ENCODE peak calls at places on chromosomes 13 and 19, in eight cellular contexts. C is tibial nerve; T is NCI-H510A treated with DMSO at 0.1 percent for 48 hours; F is stimulated activated naive B cell treated with anti-CD40 and anti-IgM and Interleukin-4, amounts not matched to agents 10 μg/mL and 1 μg/mL and 100 μg/mL, for 72 hours; R is EL; Z is breast epithelium; O is testis; H is KG1. J is an unnamed sample.

GRCh38 chr19:17076539-17076919 is 952 bp downstream of the MYO9B start:
- DNase-seq in C (no peak), T (no peak), F (no peak), R (peak), Z (no peak), O (no peak), H (no peak), J (peak)

GRCh38 chr13:114146629-114147028 is 14.2 kb upstream of the RASA3 start:
- DNase-seq in C (no peak), T (peak), F (peak), R (no peak), Z (no peak), O (no peak), H (no peak), J (no peak)

GRCh38 chr19:42350417-42350816 is 25.0 kb downstream of the MEGF8 start:
- DNase-seq in C (no peak), T (no peak), F (no peak), R (no peak), Z (no peak), O (no peak), H (no peak), J (no peak)

GRCh38 chr13:91304740-91305139 is 42.7 kb upstream of the MIR17HG start:
- DNase-seq in C (no peak), T (no peak), F (no peak), R (no peak), Z (no peak), O (no peak), H (no peak), J (no peak)

GRCh38 chr13:112992931-112993700 is 24.1 kb downstream of the MCF2L start:
- DNase-seq in C (no peak), T (no peak), F (no peak), R (no peak), Z (no peak), O (no peak), H (no peak), J (peak)

GRCh38 chr13:113965968-113966884 is 7.7 kb downstream of the C13orf46 start:
- DNase-seq in C (no peak), T (no peak), F (no peak), R (no peak), Z (no peak), O (no peak), H (no peak), J (no peak)

GRCh38 chr13:54162069-54162468 is 1133.5 kb downstream of the OLFM4 start:
- DNase-seq in C (no peak), T (no peak), F (no peak), R (no peak), Z (no peak), O (no peak), H (no peak), J (no peak)

GRCh38 chr13:43405457-43405856 is 381.3 kb downstream of the ENOX1 start:
- DNase-seq in C (no peak), T (no peak), F (no peak), R (peak), Z (no peak), O (no peak), H (no peak), J (no peak)

GRCh38 chr19:17419154-17419490 is 725 bp upstream of the MVB12A start:
- DNase-seq in C (no peak), T (no peak), F (no peak), R (peak), Z (no peak), O (no peak), H (no peak), J (no peak)

GRCh38 chr13:48580185-48580803 is 47.4 kb upstream of the RCBTB2 start:
- DNase-seq in C (peak), T (no peak), F (peak), R (peak), Z (peak), O (peak), H (peak), J (peak)

GRCh38 chr19:54153731-54154326 is 5.7 kb downstream of the LENG1 start:
- DNase-seq in C (no peak), T (no peak), F (no peak), R (no peak), Z (no peak), O (no peak), H (no peak), J (peak)

GRCh38 chr13:110435331-110435730 is 126.2 kb downstream of the RAB20 start:
- DNase-seq in C (no peak), T (no peak), F (no peak), R (no peak), Z (no peak), O (no peak), H (no peak), J (no peak)

GRCh38 chr19:55247621-55248099 is 11.2 kb downstream of the PPP6R1 start:
- DNase-seq in C (no peak), T (no peak), F (no peak), R (peak), Z (peak), O (no peak), H (no peak), J (no peak)

GRCh38 chr13:18954254-18954653 is 227.4 kb downstream of the TUBA3C start:
- DNase-seq in C (no peak), T (no peak), F (no peak), R (no peak), Z (no peak), O (no peak), H (no peak), J (no peak)

GRCh38 chr13:99809931-99810330 is 161.6 kb downstream of the ZIC5 start:
- DNase-seq in C (no peak), T (no peak), F (no peak), R (no peak), Z (no peak), O (no peak), H (no peak), J (no peak)

GRCh38 chr13:97130201-97130600 is 91.9 kb upstream of the MBNL2 start:
- DNase-seq in C (no peak), T (no peak), F (no peak), R (no peak), Z (no peak), O (no peak), H (no peak), J (no peak)

GRCh38 chr13:64052526-64052925 is 2636.9 kb upstream of the PCDH20 start:
- DNase-seq in C (no peak), T (no peak), F (no peak), R (peak), Z (no peak), O (no peak), H (no peak), J (no peak)

GRCh38 chr13:90974249-90974954 is 373.1 kb upstream of the MIR17HG start:
- DNase-seq in C (no peak), T (no peak), F (no peak), R (no peak), Z (no peak), O (no peak), H (no peak), J (no peak)

GRCh38 chr13:31775686-31776085 is 36.4 kb downstream of the RXFP2 start:
- DNase-seq in C (peak), T (no peak), F (no peak), R (no peak), Z (no peak), O (peak), H (no peak), J (no peak)

GRCh38 chr13:95391325-95391724 is 90.1 kb upstream of the ABCC4 start:
- DNase-seq in C (no peak), T (no peak), F (no peak), R (no peak), Z (no peak), O (no peak), H (no peak), J (no peak)

GRCh38 chr13:50366488-50367174 is 351.4 kb downstream of the KCNRG start:
- DNase-seq in C (no peak), T (peak), F (peak), R (no peak), Z (no peak), O (no peak), H (no peak), J (no peak)

GRCh38 chr13:113528101-113528797 is 37.7 kb upstream of the DCUN1D2 start:
- DNase-seq in C (no peak), T (peak), F (no peak), R (no peak), Z (peak), O (no peak), H (no peak), J (no peak)

GRCh38 chr13:33677215-33677614 is 140.7 kb upstream of the RFC3 start:
- DNase-seq in C (no peak), T (peak), F (no peak), R (no peak), Z (no peak), O (no peak), H (no peak), J (no peak)

GRCh38 chr19:2544576-2545415 is 68.9 kb downstream of the GADD45B start:
- DNase-seq in C (no peak), T (no peak), F (peak), R (no peak), Z (no peak), O (no peak), H (no peak), J (no peak)

GRCh38 chr19:12841094-12841493 is 2.8 kb downstream of the MAST1 start:
- DNase-seq in C (no peak), T (no peak), F (no peak), R (peak), Z (no peak), O (peak), H (no peak), J (peak)

GRCh38 chr19:18300930-18301717 is 19.7 kb upstream of the JUND start:
- DNase-seq in C (peak), T (no peak), F (no peak), R (peak), Z (no peak), O (no peak), H (no peak), J (no peak)

GRCh38 chr13:102183509-102184182 is 218.2 kb downstream of the FGF14 start:
- DNase-seq in C (no peak), T (no peak), F (no peak), R (no peak), Z (no peak), O (no peak), H (no peak), J (peak)

GRCh38 chr19:2391118-2391725 is 31.2 kb downstream of the TMPRSS9 start:
- DNase-seq in C (peak), T (peak), F (peak), R (peak), Z (no peak), O (peak), H (peak), J (peak)

GRCh38 chr13:20828540-20829364 is 55.0 kb upstream of the EEF1AKMT1 start:
- DNase-seq in C (peak), T (peak), F (peak), R (peak), Z (no peak), O (no peak), H (peak), J (peak)

GRCh38 chr19:54967611-54968010 is 1.4 kb downstream of the NLRP2 start:
- DNase-seq in C (no peak), T (no peak), F (no peak), R (no peak), Z (no peak), O (no peak), H (no peak), J (no peak)

GRCh38 chr19:44515907-44516306 is 13.6 kb downstream of the CEACAM20 start:
- DNase-seq in C (no peak), T (no peak), F (no peak), R (no peak), Z (no peak), O (no peak), H (no peak), J (no peak)

GRCh38 chr13:111131610-111132009 is 16.5 kb downstream of the ARHGEF7 start:
- DNase-seq in C (no peak), T (no peak), F (no peak), R (no peak), Z (no peak), O (no peak), H (no peak), J (no peak)

GRCh38 chr13:76696370-76696769 is 189.8 kb downstream of the KCTD12 start:
- DNase-seq in C (no peak), T (no peak), F (no peak), R (no peak), Z (no peak), O (no peak), H (no peak), J (no peak)

GRCh38 chr13:38141792-38142191 is 207.9 kb upstream of the UFM1 start:
- DNase-seq in C (no peak), T (no peak), F (no peak), R (peak), Z (no peak), O (no peak), H (no peak), J (no peak)

GRCh38 chr13:98839826-98840769 is 87.6 kb upstream of the SLC15A1 start:
- DNase-seq in C (peak), T (peak), F (peak), R (peak), Z (no peak), O (peak), H (no peak), J (peak)

GRCh38 chr13:41765813-41766212 is 195.1 kb downstream of the VWA8 start:
- DNase-seq in C (no peak), T (no peak), F (no peak), R (no peak), Z (no peak), O (no peak), H (no peak), J (no peak)

GRCh38 chr13:110872034-110872767 is 42.7 kb downstream of the ANKRD10 start:
- DNase-seq in C (no peak), T (no peak), F (no peak), R (peak), Z (no peak), O (no peak), H (no peak), J (no peak)

GRCh38 chr19:38303517-38304351 is at the start of gene C19orf33:
- DNase-seq in C (no peak), T (no peak), F (no peak), R (no peak), Z (peak), O (no peak), H (no peak), J (no peak)

GRCh38 chr13:24606486-24607170 is 73.6 kb upstream of the ATP12A start:
- DNase-seq in C (no peak), T (no peak), F (no peak), R (no peak), Z (no peak), O (no peak), H (no peak), J (no peak)

GRCh38 chr19:5352229-5352763 is 11.7 kb upstream of the PTPRS start:
- DNase-seq in C (no peak), T (no peak), F (no peak), R (no peak), Z (no peak), O (no peak), H (no peak), J (no peak)